ENCODE peak calls at places on chromosomes 3 and 15, in ten cellular contexts. J is GM12865, B is heart right ventricle, P is AG09309, G is AG10803, Y is tibial artery, S is right atrium auricular region, Q is adrenal gland, F is Peyer's patch, A is left lung. N is an unnamed sample.
A peak's percentile ranks its signal among the peaks of the same experiment; 100 is the strongest.

GRCh38 chr3:38655708-38656300 is 6.3 kb upstream of the SCN5A start:
- DNase-seq in S (no peak), Q (no peak), B (no peak), F (no peak), Y (no peak), P (no peak), G (no peak), A (no peak), J (peak; percentile 48), N (peak; percentile 45)

GRCh38 chr3:18657858-18658820 is 233.0 kb upstream of the SATB1 start:
- DNase-seq in J (no peak), Q (no peak), F (no peak), P (no peak), B (no peak), Y (no peak), G (no peak), A (no peak), S (no peak), N (no peak)

GRCh38 chr3:28171962-28172361 is 69.5 kb upstream of the CMC1 start:
- DNase-seq in Y (no peak), S (no peak), F (no peak), G (no peak), A (no peak), J (peak; percentile 40), B (no peak), Q (no peak), P (no peak), N (no peak)

GRCh38 chr3:13716540-13717221 is 163.2 kb downstream of the WNT7A start:
- DNase-seq in B (peak; percentile 0), S (peak; percentile 49), P (no peak), Q (no peak), A (no peak), G (no peak), J (no peak), Y (no peak), F (no peak), N (no peak)

GRCh38 chr3:197847866-197848401 is 56.9 kb downstream of the LRCH3 start:
- DNase-seq in F (no peak), G (peak; percentile 25), Y (no peak), J (peak; percentile 73), A (no peak), S (no peak), P (no peak), Q (no peak), B (no peak), N (peak; percentile 15)

GRCh38 chr3:4011136-4011535 is 211.9 kb downstream of the LRRN1 start:
- DNase-seq in J (no peak), F (no peak), S (no peak), Q (no peak), B (no peak), Y (no peak), G (no peak), P (no peak), A (no peak), N (no peak)

GRCh38 chr15:68234060-68234459 is 4.5 kb upstream of the CLN6 start:
- DNase-seq in P (no peak), J (no peak), A (no peak), Q (no peak), G (no peak), B (no peak), S (no peak), Y (no peak), F (no peak), N (no peak)

GRCh38 chr15:67048281-67049279 is 16.8 kb upstream of the SMAD3 start:
- DNase-seq in Y (peak; percentile 72), F (no peak), S (no peak), Q (peak; percentile 71), J (no peak), G (peak; percentile 83), P (peak; percentile 67), B (no peak), A (peak; percentile 52), N (peak; percentile 81)

GRCh38 chr3:51390186-51390585 is 899 bp upstream of the RBM15B start:
- DNase-seq in J (peak; percentile 22), Q (no peak), B (no peak), Y (no peak), A (no peak), P (no peak), S (no peak), F (no peak), G (no peak), N (no peak)

GRCh38 chr3:51386159-51386851 is 1.2 kb downstream of the MANF start:
- DNase-seq in P (no peak), Q (no peak), F (no peak), G (no peak), J (peak; percentile 27), A (no peak), S (peak; percentile 47), Y (no peak), B (no peak), N (no peak)

GRCh38 chr3:51389423-51390183 is 1.5 kb upstream of the RBM15B start:
- DNase-seq in B (peak; percentile 37), G (peak; percentile 46), F (peak; percentile 59), S (peak; percentile 59), Y (peak; percentile 40), P (no peak), A (no peak), Q (peak; percentile 71), J (peak; percentile 72), N (peak; percentile 52)

GRCh38 chr3:51386852-51387229 is 1.8 kb downstream of the MANF start:
- DNase-seq in G (no peak), P (no peak), Y (no peak), J (no peak), Q (no peak), F (no peak), S (peak; percentile 53), A (no peak), B (no peak), N (no peak)

GRCh38 chr3:51388286-51389029 is 2.6 kb upstream of the RBM15B start:
- DNase-seq in J (peak; percentile 30), F (no peak), S (no peak), Q (no peak), A (no peak), Y (no peak), P (no peak), B (no peak), G (no peak), N (peak; percentile 32)
- TF ChIP-seq CTCF in J (no peak), F (peak; percentile 48), S (no peak), Q (no peak), A (no peak), Y (no peak), P (peak; percentile 35), B (no peak), G (no peak), N (peak; percentile 36)

DNA sequence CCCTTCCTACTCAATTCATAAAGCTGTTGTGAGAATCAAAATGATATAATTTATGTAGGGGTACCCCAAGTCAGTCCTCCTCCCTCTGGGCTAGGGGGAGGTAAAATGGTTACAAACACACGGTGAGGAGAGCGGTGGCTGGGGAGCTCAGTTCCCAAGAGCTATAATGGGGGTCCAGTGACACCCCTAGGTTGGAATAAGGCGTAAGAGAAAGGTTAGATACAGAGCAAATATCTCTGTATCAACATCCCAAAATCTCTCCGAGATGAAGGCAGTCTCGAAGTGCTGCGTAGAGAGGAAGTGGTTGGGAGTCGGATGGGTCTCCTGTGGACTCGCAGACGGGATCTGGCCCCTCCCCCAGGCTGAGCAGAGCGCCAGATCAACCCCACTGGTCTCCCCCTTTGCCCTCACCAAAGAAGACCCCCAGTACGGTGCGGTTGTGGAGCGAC is 1.8 kb downstream of the DUOX2 start:
- DNase-seq in J (no peak), A (no peak), S (no peak), G (no peak), B (no peak), Y (no peak), Q (no peak), P (no peak), F (no peak), N (no peak)
- H3K4me3 ChIP-seq in J (no peak overlapping the region), A (no peak overlapping the region), S (peak overlapping the region; percentile 24), G (no peak overlapping the region), B (no peak overlapping the region), Y (no peak overlapping the region), Q (no peak overlapping the region), P (no peak overlapping the region), F (no peak overlapping the region), N (no peak overlapping the region)

DNA sequence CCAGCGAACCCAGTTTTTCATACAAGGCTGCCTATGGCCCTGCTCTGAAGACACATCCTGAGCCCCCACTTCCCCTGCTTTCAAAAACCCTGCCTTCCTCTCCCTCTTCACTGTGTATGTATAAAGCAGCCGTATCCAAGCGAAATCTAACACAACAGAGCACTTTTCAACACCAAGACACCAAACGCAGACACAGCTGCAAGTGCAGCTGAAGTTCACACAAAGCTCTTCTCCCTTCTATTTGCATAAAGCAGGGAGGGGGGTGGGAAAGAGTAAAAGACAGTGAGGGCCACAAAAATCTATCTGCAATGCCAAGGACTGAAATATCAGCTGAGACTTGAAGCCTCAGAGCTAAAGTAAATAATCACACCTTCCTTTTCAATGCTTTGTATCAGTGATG is 35.1 kb upstream of the CSPG5 start:
- DNase-seq in P (no peak), A (no peak), S (no peak), J (no peak), G (no peak), Q (no peak), B (no peak), Y (no peak), F (no peak), N (no peak)
- TF ChIP-seq CTCF in P (no peak), A (no peak), S (no peak), J (no peak), G (no peak), Q (no peak), B (no peak), Y (no peak), F (no peak), N (no peak)

GRCh38 chr15:95252404-95252803 is 1021.0 kb downstream of the MCTP2 start:
- DNase-seq in F (no peak), P (no peak), B (no peak), J (no peak), Y (no peak), G (no peak), Q (no peak), A (no peak), S (no peak), N (peak; percentile 50)

GRCh38 chr15:95249524-95249923 is 1018.2 kb downstream of the MCTP2 start:
- DNase-seq in F (no peak), Q (no peak), B (no peak), G (no peak), J (no peak), P (no peak), Y (no peak), S (no peak), A (no peak), N (no peak)

DNA sequence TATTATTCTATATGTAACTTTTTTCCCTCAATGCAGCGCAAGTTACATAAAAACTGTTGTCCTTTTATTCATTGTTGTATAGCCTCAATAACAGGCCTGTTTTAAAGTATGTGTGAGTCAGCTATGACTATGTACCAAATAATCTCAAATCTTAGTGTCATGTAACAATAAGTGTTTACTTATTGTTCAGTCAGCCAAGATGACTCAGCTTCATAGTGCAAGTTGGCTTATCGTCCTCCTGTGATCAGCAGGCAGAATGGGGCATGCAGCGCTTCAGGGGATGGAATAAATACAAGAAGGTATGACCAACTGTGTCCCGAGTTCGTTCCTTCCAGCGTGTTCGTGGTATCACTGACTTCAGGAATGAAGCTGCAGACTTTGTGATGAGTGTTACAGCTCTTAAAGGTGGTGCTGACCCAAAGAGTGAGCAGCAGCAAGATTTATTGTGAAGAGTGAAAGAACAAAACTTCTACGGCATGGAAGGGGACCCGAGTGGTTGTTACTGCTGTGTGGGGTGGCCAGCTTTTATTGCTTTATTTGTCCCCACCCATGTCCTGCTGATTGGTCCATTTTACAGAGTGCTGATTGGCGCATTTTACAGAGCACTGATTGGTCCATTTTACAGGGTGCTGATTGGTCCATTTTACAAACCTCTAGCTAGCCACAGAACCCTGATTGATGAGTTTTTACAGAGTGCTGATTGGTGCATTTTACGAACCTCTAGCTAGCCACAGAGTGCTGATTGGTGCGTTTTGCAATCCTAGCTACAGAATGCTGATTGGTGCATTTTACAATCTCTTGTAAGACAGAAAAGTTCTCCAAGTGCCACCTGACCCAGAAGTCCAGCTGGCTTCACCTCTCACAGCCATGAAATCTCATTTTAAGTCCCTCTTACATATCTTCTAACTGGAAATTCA is 1016.0 kb downstream of the MCTP2 start:
- DNase-seq in J (no peak), S (no peak), Q (no peak), G (peak; percentile 91), Y (no peak), F (no peak), P (peak; percentile 81), A (no peak), B (no peak), N (peak; percentile 96)
- H3K4me3 ChIP-seq in J (no peak overlapping the region), S (no peak overlapping the region), Q (no peak overlapping the region), G (no peak overlapping the region), Y (no peak overlapping the region), F (no peak overlapping the region), P (no peak overlapping the region), A (no peak overlapping the region), B (no peak overlapping the region), N (no peak overlapping the region)